ENCODE peak calls at places on chromosomes 6 and 20, in nine cellular contexts. One of them, this sample, is unnamed.

GRCh38 chr20:4708856-4709255 is 12.9 kb upstream of the PRND start:
- DNase-seq in NB4: no peak
- DNase-seq in fibroblast of lung: no peak
- DNase-seq in epithelial cell of esophagus: no peak
- DNase-seq in cardiac septum: no peak
- DNase-seq in activated T-helper 9 cell treated with anti-CD3 and anti-CD28 coated beads, Interleukin-2, amount 50 U/mL, for 16 hours: no peak
- DNase-seq in OCI-LY7: no peak
- DNase-seq in stimulated activated naive B cell treated with anti-CD40 and anti-IgM and Interleukin-4, amounts not matched to agents 10 μg/mL and 1 μg/mL and 100 μg/mL, for 72 hours: no peak
- DNase-seq in cardiac muscle cell: no peak
- DNase-seq in this sample: no peak

GRCh38 chr20:8542115-8542486 is 410.0 kb downstream of the PLCB1 start:
- DNase-seq in OCI-LY7: no peak
- DNase-seq in cardiac muscle cell: no peak
- DNase-seq in NB4: no peak
- DNase-seq in stimulated activated naive B cell treated with anti-CD40 and anti-IgM and Interleukin-4, amounts not matched to agents 10 μg/mL and 1 μg/mL and 100 μg/mL, for 72 hours: no peak
- DNase-seq in epithelial cell of esophagus: no peak
- DNase-seq in activated T-helper 9 cell treated with anti-CD3 and anti-CD28 coated beads, Interleukin-2, amount 50 U/mL, for 16 hours: no peak
- DNase-seq in fibroblast of lung: no peak
- DNase-seq in cardiac septum: no peak
- DNase-seq in this sample: no peak

GRCh38 chr6:26270903-26271639 is 93.9 kb upstream of the BTN3A2 start:
- DNase-seq in NB4: peak; percentile 92
- DNase-seq in cardiac septum: no peak
- DNase-seq in cardiac muscle cell: peak; percentile 90
- DNase-seq in epithelial cell of esophagus: peak; percentile 89
- DNase-seq in OCI-LY7: peak; percentile 98
- DNase-seq in fibroblast of lung: peak; percentile 93
- DNase-seq in activated T-helper 9 cell treated with anti-CD3 and anti-CD28 coated beads, Interleukin-2, amount 50 U/mL, for 16 hours: peak; percentile 56
- DNase-seq in stimulated activated naive B cell treated with anti-CD40 and anti-IgM and Interleukin-4, amounts not matched to agents 10 μg/mL and 1 μg/mL and 100 μg/mL, for 72 hours: peak; percentile 75
- DNase-seq in this sample: peak; percentile 94

GRCh38 chr6:51844391-51844735 is 243.1 kb downstream of the PKHD1 start:
- DNase-seq in fibroblast of lung: no peak
- DNase-seq in cardiac septum: no peak
- DNase-seq in OCI-LY7: no peak
- DNase-seq in stimulated activated naive B cell treated with anti-CD40 and anti-IgM and Interleukin-4, amounts not matched to agents 10 μg/mL and 1 μg/mL and 100 μg/mL, for 72 hours: no peak
- DNase-seq in epithelial cell of esophagus: no peak
- DNase-seq in NB4: no peak
- DNase-seq in cardiac muscle cell: no peak
- DNase-seq in activated T-helper 9 cell treated with anti-CD3 and anti-CD28 coated beads, Interleukin-2, amount 50 U/mL, for 16 hours: no peak
- DNase-seq in this sample: no peak

GRCh38 chr20:8454137-8454712 is 322.2 kb downstream of the PLCB1 start:
- DNase-seq in cardiac septum: no peak
- DNase-seq in epithelial cell of esophagus: peak; percentile 52
- DNase-seq in NB4: peak; percentile 82
- DNase-seq in cardiac muscle cell: peak; percentile 93
- DNase-seq in activated T-helper 9 cell treated with anti-CD3 and anti-CD28 coated beads, Interleukin-2, amount 50 U/mL, for 16 hours: no peak
- DNase-seq in OCI-LY7: peak; percentile 53
- DNase-seq in stimulated activated naive B cell treated with anti-CD40 and anti-IgM and Interleukin-4, amounts not matched to agents 10 μg/mL and 1 μg/mL and 100 μg/mL, for 72 hours: peak; percentile 4
- DNase-seq in fibroblast of lung: peak; percentile 88
- DNase-seq in this sample: peak; percentile 89

GRCh38 chr20:58628491-58629212 is 22.4 kb upstream of the STX16 start:
- DNase-seq in OCI-LY7: no peak
- DNase-seq in epithelial cell of esophagus: no peak
- DNase-seq in NB4: no peak
- DNase-seq in cardiac muscle cell: no peak
- DNase-seq in activated T-helper 9 cell treated with anti-CD3 and anti-CD28 coated beads, Interleukin-2, amount 50 U/mL, for 16 hours: no peak
- DNase-seq in cardiac septum: no peak
- DNase-seq in fibroblast of lung: no peak
- DNase-seq in stimulated activated naive B cell treated with anti-CD40 and anti-IgM and Interleukin-4, amounts not matched to agents 10 μg/mL and 1 μg/mL and 100 μg/mL, for 72 hours: no peak
- DNase-seq in this sample: no peak

GRCh38 chr6:16336056-16336810 is 97.8 kb downstream of the GMPR start:
- DNase-seq in cardiac muscle cell: no peak
- DNase-seq in epithelial cell of esophagus: peak; percentile 78
- DNase-seq in OCI-LY7: no peak
- DNase-seq in cardiac septum: no peak
- DNase-seq in stimulated activated naive B cell treated with anti-CD40 and anti-IgM and Interleukin-4, amounts not matched to agents 10 μg/mL and 1 μg/mL and 100 μg/mL, for 72 hours: no peak
- DNase-seq in fibroblast of lung: no peak
- DNase-seq in activated T-helper 9 cell treated with anti-CD3 and anti-CD28 coated beads, Interleukin-2, amount 50 U/mL, for 16 hours: no peak
- DNase-seq in NB4: no peak
- DNase-seq in this sample: no peak

GRCh38 chr6:16426241-16426640 is 187.9 kb downstream of the GMPR start:
- DNase-seq in fibroblast of lung: no peak
- DNase-seq in cardiac muscle cell: no peak
- DNase-seq in OCI-LY7: no peak
- DNase-seq in activated T-helper 9 cell treated with anti-CD3 and anti-CD28 coated beads, Interleukin-2, amount 50 U/mL, for 16 hours: no peak
- DNase-seq in stimulated activated naive B cell treated with anti-CD40 and anti-IgM and Interleukin-4, amounts not matched to agents 10 μg/mL and 1 μg/mL and 100 μg/mL, for 72 hours: no peak
- DNase-seq in cardiac septum: no peak
- DNase-seq in epithelial cell of esophagus: no peak
- DNase-seq in NB4: no peak
- DNase-seq in this sample: no peak

GRCh38 chr6:156056085-156056484 is 600.4 kb upstream of the NOX3 start:
- DNase-seq in activated T-helper 9 cell treated with anti-CD3 and anti-CD28 coated beads, Interleukin-2, amount 50 U/mL, for 16 hours: no peak
- DNase-seq in NB4: no peak
- DNase-seq in stimulated activated naive B cell treated with anti-CD40 and anti-IgM and Interleukin-4, amounts not matched to agents 10 μg/mL and 1 μg/mL and 100 μg/mL, for 72 hours: no peak
- DNase-seq in cardiac muscle cell: no peak
- DNase-seq in epithelial cell of esophagus: no peak
- DNase-seq in cardiac septum: no peak
- DNase-seq in fibroblast of lung: no peak
- DNase-seq in OCI-LY7: no peak
- DNase-seq in this sample: no peak

GRCh38 chr6:8429821-8430220 is 5.5 kb downstream of the SLC35B3 start:
- DNase-seq in stimulated activated naive B cell treated with anti-CD40 and anti-IgM and Interleukin-4, amounts not matched to agents 10 μg/mL and 1 μg/mL and 100 μg/mL, for 72 hours: no peak
- DNase-seq in OCI-LY7: no peak
- DNase-seq in cardiac septum: no peak
- DNase-seq in cardiac muscle cell: no peak
- DNase-seq in epithelial cell of esophagus: no peak
- DNase-seq in NB4: no peak
- DNase-seq in fibroblast of lung: no peak
- DNase-seq in activated T-helper 9 cell treated with anti-CD3 and anti-CD28 coated beads, Interleukin-2, amount 50 U/mL, for 16 hours: no peak
- DNase-seq in this sample: no peak

GRCh38 chr6:150142657-150143501 is at the start of gene PPP1R14C:
- DNase-seq in OCI-LY7: no peak
- DNase-seq in stimulated activated naive B cell treated with anti-CD40 and anti-IgM and Interleukin-4, amounts not matched to agents 10 μg/mL and 1 μg/mL and 100 μg/mL, for 72 hours: peak; percentile 21
- DNase-seq in cardiac septum: no peak
- DNase-seq in cardiac muscle cell: peak; percentile 15
- DNase-seq in fibroblast of lung: no peak
- DNase-seq in activated T-helper 9 cell treated with anti-CD3 and anti-CD28 coated beads, Interleukin-2, amount 50 U/mL, for 16 hours: no peak
- DNase-seq in NB4: no peak
- DNase-seq in epithelial cell of esophagus: peak; percentile 89
- DNase-seq in this sample: no peak

GRCh38 chr6:111263837-111264236 is 176.5 kb downstream of the SLC16A10 start:
- DNase-seq in cardiac muscle cell: peak; percentile 46
- DNase-seq in NB4: peak; percentile 75
- DNase-seq in epithelial cell of esophagus: peak; percentile 67
- DNase-seq in fibroblast of lung: peak; percentile 65
- DNase-seq in activated T-helper 9 cell treated with anti-CD3 and anti-CD28 coated beads, Interleukin-2, amount 50 U/mL, for 16 hours: no peak
- DNase-seq in OCI-LY7: no peak
- DNase-seq in cardiac septum: no peak
- DNase-seq in stimulated activated naive B cell treated with anti-CD40 and anti-IgM and Interleukin-4, amounts not matched to agents 10 μg/mL and 1 μg/mL and 100 μg/mL, for 72 hours: no peak
- DNase-seq in this sample: no peak

GRCh38 chr6:113047148-113047547 is 700.0 kb downstream of the RFPL4B start:
- DNase-seq in cardiac septum: no peak
- DNase-seq in NB4: no peak
- DNase-seq in activated T-helper 9 cell treated with anti-CD3 and anti-CD28 coated beads, Interleukin-2, amount 50 U/mL, for 16 hours: no peak
- DNase-seq in epithelial cell of esophagus: no peak
- DNase-seq in stimulated activated naive B cell treated with anti-CD40 and anti-IgM and Interleukin-4, amounts not matched to agents 10 μg/mL and 1 μg/mL and 100 μg/mL, for 72 hours: no peak
- DNase-seq in cardiac muscle cell: no peak
- DNase-seq in OCI-LY7: no peak
- DNase-seq in fibroblast of lung: peak; percentile 72
- DNase-seq in this sample: peak; percentile 89

GRCh38 chr6:138692058-138692977 is 81.3 kb upstream of the CCDC28A start:
- DNase-seq in activated T-helper 9 cell treated with anti-CD3 and anti-CD28 coated beads, Interleukin-2, amount 50 U/mL, for 16 hours: peak; percentile 36
- DNase-seq in fibroblast of lung: peak; percentile 63
- DNase-seq in cardiac septum: peak; percentile 87
- DNase-seq in NB4: peak; percentile 72
- DNase-seq in cardiac muscle cell: peak; percentile 73
- DNase-seq in OCI-LY7: peak; percentile 53
- DNase-seq in epithelial cell of esophagus: peak; percentile 56
- DNase-seq in stimulated activated naive B cell treated with anti-CD40 and anti-IgM and Interleukin-4, amounts not matched to agents 10 μg/mL and 1 μg/mL and 100 μg/mL, for 72 hours: peak; percentile 52
- DNase-seq in this sample: no peak

GRCh38 chr6:2684059-2684749 is 66.5 kb downstream of the MYLK4 start:
- DNase-seq in cardiac muscle cell: peak; percentile 55
- DNase-seq in activated T-helper 9 cell treated with anti-CD3 and anti-CD28 coated beads, Interleukin-2, amount 50 U/mL, for 16 hours: no peak
- DNase-seq in stimulated activated naive B cell treated with anti-CD40 and anti-IgM and Interleukin-4, amounts not matched to agents 10 μg/mL and 1 μg/mL and 100 μg/mL, for 72 hours: no peak
- DNase-seq in OCI-LY7: no peak
- DNase-seq in fibroblast of lung: peak; percentile 15
- DNase-seq in cardiac septum: no peak
- DNase-seq in NB4: no peak
- DNase-seq in epithelial cell of esophagus: peak; percentile 88
- DNase-seq in this sample: no peak

GRCh38 chr6:26250806-26251075 is 114.3 kb upstream of the BTN3A2 start:
- DNase-seq in NB4: no peak
- DNase-seq in cardiac septum: no peak
- DNase-seq in cardiac muscle cell: peak; percentile 63
- DNase-seq in fibroblast of lung: no peak
- DNase-seq in epithelial cell of esophagus: peak; percentile 60
- DNase-seq in activated T-helper 9 cell treated with anti-CD3 and anti-CD28 coated beads, Interleukin-2, amount 50 U/mL, for 16 hours: no peak
- DNase-seq in stimulated activated naive B cell treated with anti-CD40 and anti-IgM and Interleukin-4, amounts not matched to agents 10 μg/mL and 1 μg/mL and 100 μg/mL, for 72 hours: no peak
- DNase-seq in OCI-LY7: no peak
- DNase-seq in this sample: no peak

GRCh38 chr6:73329201-73329600 is 24.9 kb downstream of the DPPA5 start:
- DNase-seq in stimulated activated naive B cell treated with anti-CD40 and anti-IgM and Interleukin-4, amounts not matched to agents 10 μg/mL and 1 μg/mL and 100 μg/mL, for 72 hours: no peak
- DNase-seq in epithelial cell of esophagus: no peak
- DNase-seq in cardiac muscle cell: no peak
- DNase-seq in activated T-helper 9 cell treated with anti-CD3 and anti-CD28 coated beads, Interleukin-2, amount 50 U/mL, for 16 hours: no peak
- DNase-seq in fibroblast of lung: no peak
- DNase-seq in OCI-LY7: no peak
- DNase-seq in NB4: no peak
- DNase-seq in cardiac septum: no peak
- DNase-seq in this sample: no peak

GRCh38 chr20:21681932-21682318 is 23.5 kb upstream of the PAX1 start:
- DNase-seq in stimulated activated naive B cell treated with anti-CD40 and anti-IgM and Interleukin-4, amounts not matched to agents 10 μg/mL and 1 μg/mL and 100 μg/mL, for 72 hours: no peak
- DNase-seq in fibroblast of lung: no peak
- DNase-seq in activated T-helper 9 cell treated with anti-CD3 and anti-CD28 coated beads, Interleukin-2, amount 50 U/mL, for 16 hours: no peak
- DNase-seq in cardiac muscle cell: no peak
- DNase-seq in OCI-LY7: no peak
- DNase-seq in epithelial cell of esophagus: no peak
- DNase-seq in NB4: no peak
- DNase-seq in cardiac septum: no peak
- DNase-seq in this sample: no peak

GRCh38 chr6:55794136-55794812 is 81.1 kb downstream of the BMP5 start:
- DNase-seq in OCI-LY7: no peak
- DNase-seq in cardiac septum: no peak
- DNase-seq in NB4: no peak
- DNase-seq in cardiac muscle cell: peak; percentile 29
- DNase-seq in activated T-helper 9 cell treated with anti-CD3 and anti-CD28 coated beads, Interleukin-2, amount 50 U/mL, for 16 hours: no peak
- DNase-seq in fibroblast of lung: peak; percentile 51
- DNase-seq in stimulated activated naive B cell treated with anti-CD40 and anti-IgM and Interleukin-4, amounts not matched to agents 10 μg/mL and 1 μg/mL and 100 μg/mL, for 72 hours: no peak
- DNase-seq in epithelial cell of esophagus: peak; percentile 65
- DNase-seq in this sample: peak; percentile 72

GRCh38 chr6:12313311-12313991 is 23.3 kb downstream of the EDN1 start:
- DNase-seq in cardiac septum: no peak
- DNase-seq in cardiac muscle cell: no peak
- DNase-seq in epithelial cell of esophagus: peak; percentile 49
- DNase-seq in NB4: no peak
- DNase-seq in OCI-LY7: no peak
- DNase-seq in activated T-helper 9 cell treated with anti-CD3 and anti-CD28 coated beads, Interleukin-2, amount 50 U/mL, for 16 hours: no peak
- DNase-seq in fibroblast of lung: no peak
- DNase-seq in stimulated activated naive B cell treated with anti-CD40 and anti-IgM and Interleukin-4, amounts not matched to agents 10 μg/mL and 1 μg/mL and 100 μg/mL, for 72 hours: no peak
- DNase-seq in this sample: no peak

GRCh38 chr6:7467007-7467897 is 74.2 kb upstream of the DSP start:
- DNase-seq in OCI-LY7: no peak
- DNase-seq in stimulated activated naive B cell treated with anti-CD40 and anti-IgM and Interleukin-4, amounts not matched to agents 10 μg/mL and 1 μg/mL and 100 μg/mL, for 72 hours: no peak
- DNase-seq in cardiac septum: no peak
- DNase-seq in activated T-helper 9 cell treated with anti-CD3 and anti-CD28 coated beads, Interleukin-2, amount 50 U/mL, for 16 hours: no peak
- DNase-seq in NB4: no peak
- DNase-seq in cardiac muscle cell: peak; percentile 50
- DNase-seq in epithelial cell of esophagus: no peak
- DNase-seq in fibroblast of lung: no peak
- DNase-seq in this sample: no peak

GRCh38 chr20:57438552-57438951 is 47.4 kb downstream of the RBM38 start:
- DNase-seq in fibroblast of lung: no peak
- DNase-seq in NB4: no peak
- DNase-seq in activated T-helper 9 cell treated with anti-CD3 and anti-CD28 coated beads, Interleukin-2, amount 50 U/mL, for 16 hours: no peak
- DNase-seq in stimulated activated naive B cell treated with anti-CD40 and anti-IgM and Interleukin-4, amounts not matched to agents 10 μg/mL and 1 μg/mL and 100 μg/mL, for 72 hours: no peak
- DNase-seq in cardiac septum: no peak
- DNase-seq in cardiac muscle cell: no peak
- DNase-seq in OCI-LY7: no peak
- DNase-seq in epithelial cell of esophagus: no peak
- DNase-seq in this sample: no peak